ENCODE peak calls at places on chromosomes 4 and X, in nine cellular contexts. One of them, this sample, is unnamed.

GRCh38 chrX:9249452-9249851 is 215.4 kb upstream of the TBL1X start:
- DNase-seq in GM19239: no peak
- DNase-seq in activated naive CD4-positive, alpha-beta T cell treated with anti-CD3 and anti-CD28 coated beads, Interleukin-2, amount 50 U/mL, for 72 hours: no peak
- DNase-seq in HCT116: no peak
- DNase-seq in NCI-H2081: no peak
- DNase-seq in ecto neural progenitor cell: no peak
- DNase-seq in activated CD4-positive, alpha-beta T cell treated with anti-CD3 and anti-CD28 coated beads for 36 hours: no peak
- DNase-seq in EL: no peak
- DNase-seq in naive B cell: peak
- DNase-seq in this sample: no peak

GRCh38 chr4:18366136-18366535 is 344.6 kb upstream of the LCORL start:
- DNase-seq in EL: no peak
- DNase-seq in naive B cell: no peak
- DNase-seq in ecto neural progenitor cell: no peak
- DNase-seq in activated naive CD4-positive, alpha-beta T cell treated with anti-CD3 and anti-CD28 coated beads, Interleukin-2, amount 50 U/mL, for 72 hours: no peak
- DNase-seq in HCT116: no peak
- DNase-seq in GM19239: no peak
- DNase-seq in activated CD4-positive, alpha-beta T cell treated with anti-CD3 and anti-CD28 coated beads for 36 hours: no peak
- DNase-seq in NCI-H2081: no peak
- DNase-seq in this sample: no peak

GRCh38 chrX:150365051-150365952 is 2.2 kb downstream of the MAMLD1 start:
- DNase-seq in activated naive CD4-positive, alpha-beta T cell treated with anti-CD3 and anti-CD28 coated beads, Interleukin-2, amount 50 U/mL, for 72 hours: no peak
- DNase-seq in EL: peak
- DNase-seq in ecto neural progenitor cell: peak
- DNase-seq in GM19239: no peak
- DNase-seq in activated CD4-positive, alpha-beta T cell treated with anti-CD3 and anti-CD28 coated beads for 36 hours: peak
- DNase-seq in HCT116: peak
- DNase-seq in naive B cell: peak
- DNase-seq in NCI-H2081: peak
- DNase-seq in this sample: peak

GRCh38 chr4:83629945-83630684 is 94.2 kb downstream of the GPAT3 start:
- DNase-seq in activated CD4-positive, alpha-beta T cell treated with anti-CD3 and anti-CD28 coated beads for 36 hours: no peak
- DNase-seq in naive B cell: no peak
- DNase-seq in NCI-H2081: no peak
- DNase-seq in activated naive CD4-positive, alpha-beta T cell treated with anti-CD3 and anti-CD28 coated beads, Interleukin-2, amount 50 U/mL, for 72 hours: no peak
- DNase-seq in EL: peak
- DNase-seq in GM19239: no peak
- DNase-seq in HCT116: no peak
- DNase-seq in ecto neural progenitor cell: no peak
- DNase-seq in this sample: peak

GRCh38 chr4:125155251-125155650 is 159.5 kb upstream of the FAT4 start:
- DNase-seq in activated naive CD4-positive, alpha-beta T cell treated with anti-CD3 and anti-CD28 coated beads, Interleukin-2, amount 50 U/mL, for 72 hours: no peak
- DNase-seq in NCI-H2081: no peak
- DNase-seq in ecto neural progenitor cell: no peak
- DNase-seq in GM19239: no peak
- DNase-seq in naive B cell: no peak
- DNase-seq in activated CD4-positive, alpha-beta T cell treated with anti-CD3 and anti-CD28 coated beads for 36 hours: no peak
- DNase-seq in HCT116: no peak
- DNase-seq in EL: no peak
- DNase-seq in this sample: no peak

GRCh38 chr4:32423267-32423666 is 1703.1 kb downstream of the PCDH7 start:
- DNase-seq in HCT116: no peak
- DNase-seq in ecto neural progenitor cell: no peak
- DNase-seq in NCI-H2081: no peak
- DNase-seq in EL: no peak
- DNase-seq in naive B cell: no peak
- DNase-seq in activated CD4-positive, alpha-beta T cell treated with anti-CD3 and anti-CD28 coated beads for 36 hours: no peak
- DNase-seq in GM19239: no peak
- DNase-seq in activated naive CD4-positive, alpha-beta T cell treated with anti-CD3 and anti-CD28 coated beads, Interleukin-2, amount 50 U/mL, for 72 hours: no peak
- DNase-seq in this sample: no peak

GRCh38 chr4:181685911-181686310 is 557.3 kb upstream of the TENM3 start:
- DNase-seq in naive B cell: no peak
- DNase-seq in activated CD4-positive, alpha-beta T cell treated with anti-CD3 and anti-CD28 coated beads for 36 hours: no peak
- DNase-seq in EL: peak
- DNase-seq in HCT116: no peak
- DNase-seq in GM19239: no peak
- DNase-seq in NCI-H2081: no peak
- DNase-seq in activated naive CD4-positive, alpha-beta T cell treated with anti-CD3 and anti-CD28 coated beads, Interleukin-2, amount 50 U/mL, for 72 hours: no peak
- DNase-seq in ecto neural progenitor cell: no peak
- DNase-seq in this sample: peak

GRCh38 chr4:181645489-181645888 is 597.7 kb upstream of the TENM3 start:
- DNase-seq in NCI-H2081: no peak
- DNase-seq in activated naive CD4-positive, alpha-beta T cell treated with anti-CD3 and anti-CD28 coated beads, Interleukin-2, amount 50 U/mL, for 72 hours: no peak
- DNase-seq in HCT116: no peak
- DNase-seq in ecto neural progenitor cell: no peak
- DNase-seq in EL: no peak
- DNase-seq in naive B cell: no peak
- DNase-seq in GM19239: no peak
- DNase-seq in activated CD4-positive, alpha-beta T cell treated with anti-CD3 and anti-CD28 coated beads for 36 hours: no peak
- DNase-seq in this sample: no peak

GRCh38 chrX:150036181-150036580 is 97.9 kb upstream of the EOLA2 start:
- DNase-seq in naive B cell: no peak
- DNase-seq in GM19239: no peak
- DNase-seq in ecto neural progenitor cell: no peak
- DNase-seq in activated CD4-positive, alpha-beta T cell treated with anti-CD3 and anti-CD28 coated beads for 36 hours: no peak
- DNase-seq in HCT116: no peak
- DNase-seq in NCI-H2081: no peak
- DNase-seq in EL: peak
- DNase-seq in activated naive CD4-positive, alpha-beta T cell treated with anti-CD3 and anti-CD28 coated beads, Interleukin-2, amount 50 U/mL, for 72 hours: no peak
- DNase-seq in this sample: peak

GRCh38 chr4:38752393-38752961 is 30.3 kb downstream of the TLR10 start:
- DNase-seq in activated CD4-positive, alpha-beta T cell treated with anti-CD3 and anti-CD28 coated beads for 36 hours: no peak
- DNase-seq in HCT116: no peak
- DNase-seq in activated naive CD4-positive, alpha-beta T cell treated with anti-CD3 and anti-CD28 coated beads, Interleukin-2, amount 50 U/mL, for 72 hours: no peak
- DNase-seq in ecto neural progenitor cell: no peak
- DNase-seq in GM19239: peak
- DNase-seq in EL: peak
- DNase-seq in naive B cell: no peak
- DNase-seq in NCI-H2081: no peak
- DNase-seq in this sample: peak

GRCh38 chr4:1348014-1348513 is 1.1 kb downstream of the UVSSA start:
- DNase-seq in ecto neural progenitor cell: no peak
- DNase-seq in NCI-H2081: no peak
- DNase-seq in EL: no peak
- DNase-seq in naive B cell: no peak
- DNase-seq in activated naive CD4-positive, alpha-beta T cell treated with anti-CD3 and anti-CD28 coated beads, Interleukin-2, amount 50 U/mL, for 72 hours: no peak
- DNase-seq in activated CD4-positive, alpha-beta T cell treated with anti-CD3 and anti-CD28 coated beads for 36 hours: no peak
- DNase-seq in HCT116: no peak
- DNase-seq in GM19239: no peak
- DNase-seq in this sample: no peak